ENCODE peak calls at places on chromosomes 6 and 20, in four cellular contexts. C, J, M and A are unnamed samples.

GRCh38 chr6:36781669-36782068 is 57.6 kb downstream of the CPNE5 start:
- DNase-seq in M (no peak), C (no peak), J (no peak), A (no peak)

GRCh38 chr6:149060985-149061760 is 256.3 kb upstream of the TAB2 start:
- DNase-seq in C (no peak), M (no peak), J (peak), A (no peak)

GRCh38 chr20:44114755-44115044 is 72.3 kb downstream of the JPH2 start:
- DNase-seq in M (no peak), C (no peak), J (no peak), A (no peak)

GRCh38 chr6:89035252-89036106 is 45.1 kb upstream of the PNRC1 start:
- DNase-seq in M (peak), J (peak), C (no peak), A (peak)

GRCh38 chr20:53981752-53982437 is 88.5 kb downstream of the BCAS1 start:
- DNase-seq in M (no peak), C (no peak), J (no peak), A (no peak)

GRCh38 chr6:54002118-54002517 is 109.1 kb upstream of the MLIP start:
- DNase-seq in C (no peak), J (no peak), M (no peak), A (no peak)

GRCh38 chr20:50690979-50691584 is at the start of gene RIPOR3:
- DNase-seq in J (no peak), C (no peak), M (peak), A (no peak)

GRCh38 chr6:166588691-166589333 is 2.3 kb upstream of the RAMACL start:
- DNase-seq in C (no peak), J (no peak), M (no peak), A (no peak)

GRCh38 chr6:43735642-43736199 is 34.3 kb upstream of the VEGFA start:
- DNase-seq in J (no peak), C (no peak), M (no peak), A (no peak)

GRCh38 chr6:166904101-166904746 is 52.1 kb downstream of the RNASET2 start:
- DNase-seq in M (no peak), C (no peak), J (no peak), A (no peak)

GRCh38 chr20:47663354-47664067 is 121.8 kb downstream of the SULF2 start:
- DNase-seq in C (peak), J (peak), M (peak), A (peak)

GRCh38 chr6:148869589-148869988 is 122.8 kb downstream of the UST start:
- DNase-seq in J (no peak), M (no peak), C (no peak), A (peak)

GRCh38 chr6:158758464-158758863 is 60.7 kb downstream of the EZR start:
- DNase-seq in J (no peak), C (no peak), M (no peak), A (no peak)

GRCh38 chr6:30411515-30412207 is 66.7 kb downstream of the RPP21 start:
- DNase-seq in C (peak), J (peak), M (peak), A (peak)

GRCh38 chr6:158837684-158838625 is 18.8 kb upstream of the EZR start:
- DNase-seq in C (no peak), J (no peak), M (no peak), A (no peak)

GRCh38 chr6:44672086-44672485 is 284.6 kb downstream of the CDC5L start:
- DNase-seq in M (no peak), C (no peak), J (no peak), A (no peak)

GRCh38 chr6:158799051-158799792 is 19.9 kb downstream of the EZR start:
- DNase-seq in C (no peak), M (no peak), J (peak), A (no peak)

DNA sequence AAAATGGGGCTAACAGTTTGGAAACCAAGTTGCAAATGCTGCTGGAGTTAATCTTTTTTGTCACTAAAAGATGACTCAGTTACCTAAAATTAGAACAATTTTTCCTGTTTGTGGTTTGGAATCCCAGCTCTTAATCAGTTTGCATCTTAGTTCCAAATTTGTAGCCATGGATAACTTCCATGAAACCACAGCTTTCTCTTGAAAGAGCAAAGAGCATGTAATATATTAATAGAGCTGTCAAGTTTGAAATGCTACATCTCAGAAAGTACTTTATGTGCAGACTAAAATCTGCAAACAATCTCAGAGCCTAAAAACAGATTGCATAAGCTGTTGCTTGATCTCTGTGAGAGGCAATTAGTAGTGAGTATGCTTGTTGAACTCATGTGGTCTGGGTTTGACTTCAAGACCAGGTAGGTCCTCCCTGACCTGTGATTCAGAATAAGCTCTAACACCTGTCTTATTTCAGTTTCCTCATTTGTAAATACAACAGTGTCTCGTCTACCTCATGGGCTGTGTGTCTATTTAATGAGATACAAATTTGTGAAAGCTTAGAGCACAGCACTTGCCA is 23.5 kb downstream of the DHX35 start:
- DNase-seq in J (peak), C (no peak), M (no peak), A (no peak)
- TF ChIP-seq TCF7L2 in J (no peak), C (no peak), M (no peak), A (no peak)

DNA sequence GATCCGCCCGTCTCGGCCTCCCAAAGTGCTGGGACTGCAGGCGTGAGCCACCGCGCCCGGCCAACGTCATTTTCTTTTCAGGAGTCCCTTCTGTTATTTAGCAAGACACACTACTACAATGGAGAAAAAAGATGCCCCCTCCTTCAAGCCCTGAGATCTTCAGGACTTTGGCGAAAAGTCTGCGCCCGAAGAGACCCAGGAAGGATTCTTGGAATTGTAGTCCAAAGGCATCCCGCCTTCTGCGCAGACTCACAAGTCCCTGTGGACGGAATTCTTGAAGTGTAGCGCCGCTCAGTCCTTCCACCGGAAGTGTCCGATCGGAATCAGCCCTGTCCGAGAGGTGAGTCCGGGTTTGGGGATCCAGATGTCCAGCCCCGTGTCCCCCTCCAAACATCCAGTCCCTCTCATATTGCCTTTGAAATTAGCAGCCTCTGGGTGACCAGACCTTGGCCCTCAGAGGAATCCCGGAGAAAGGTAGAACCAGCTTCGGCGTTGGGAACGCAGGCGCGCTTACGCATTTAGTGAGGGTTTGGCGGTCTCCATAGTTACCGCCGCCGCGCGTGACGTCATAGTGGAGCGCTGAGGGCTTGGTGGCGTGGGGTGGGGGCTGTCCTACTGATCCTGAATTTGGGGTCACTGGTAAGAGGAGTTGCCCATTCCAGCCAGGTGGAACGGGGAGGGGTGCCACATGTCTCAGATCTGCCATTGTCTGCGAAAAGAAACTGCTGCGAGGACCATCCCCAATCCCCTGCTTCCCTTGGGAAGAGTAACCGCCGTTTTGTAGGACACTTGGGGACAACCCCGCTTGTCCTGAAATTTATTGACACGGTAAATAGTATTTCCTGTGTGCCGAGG is 490 bp downstream of the ZNF165 start:
- DNase-seq in J (peak), M (peak), C (peak), A (peak)
- TF ChIP-seq REST in J (peak), M (peak), C (no peak), A (no peak)

DNA sequence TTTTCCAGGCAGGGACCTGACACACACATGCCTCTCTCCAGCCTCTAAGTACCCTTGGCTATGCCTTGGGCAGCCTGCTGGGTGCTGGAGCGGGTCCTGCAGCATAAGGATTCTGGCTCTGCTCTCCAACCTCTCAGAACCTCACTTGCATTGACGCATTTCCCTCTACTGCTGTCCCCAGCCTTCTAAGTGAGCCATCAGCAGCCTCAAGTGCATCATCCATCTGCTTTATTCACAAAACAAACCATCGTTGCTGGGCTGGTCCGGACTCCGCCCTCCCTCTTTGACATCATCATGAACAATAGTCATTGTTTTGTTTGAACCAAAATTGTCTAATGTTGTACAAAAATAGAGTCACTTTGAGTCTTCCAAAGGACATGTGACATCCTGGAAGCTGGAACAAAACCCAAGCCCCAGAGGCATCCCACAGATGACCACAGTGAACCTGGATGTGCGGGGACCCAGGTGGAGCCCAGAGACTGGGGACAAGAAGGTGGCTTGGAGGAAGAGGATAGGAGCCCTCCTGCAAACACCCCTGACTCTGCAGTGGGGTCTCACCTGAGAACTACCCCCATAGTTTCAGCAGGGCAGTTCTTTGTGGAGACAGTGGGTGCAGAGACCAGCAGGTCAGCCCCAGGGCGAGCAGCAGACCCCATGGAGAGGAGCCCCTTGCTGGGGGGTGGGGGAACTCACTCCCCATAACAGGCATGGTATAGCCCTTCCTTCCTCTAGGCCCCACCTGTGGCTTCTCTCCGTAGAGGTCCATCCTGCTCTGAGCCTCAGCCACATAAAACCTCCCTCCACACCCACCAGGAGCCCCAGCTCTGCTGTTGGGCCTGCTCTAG is 230.1 kb downstream of the SYNDIG1 start:
- DNase-seq in C (no peak), M (no peak), J (no peak), A (no peak)
- TF ChIP-seq TCF7L2 in C (no peak), M (no peak), J (no peak), A (no peak)

DNA sequence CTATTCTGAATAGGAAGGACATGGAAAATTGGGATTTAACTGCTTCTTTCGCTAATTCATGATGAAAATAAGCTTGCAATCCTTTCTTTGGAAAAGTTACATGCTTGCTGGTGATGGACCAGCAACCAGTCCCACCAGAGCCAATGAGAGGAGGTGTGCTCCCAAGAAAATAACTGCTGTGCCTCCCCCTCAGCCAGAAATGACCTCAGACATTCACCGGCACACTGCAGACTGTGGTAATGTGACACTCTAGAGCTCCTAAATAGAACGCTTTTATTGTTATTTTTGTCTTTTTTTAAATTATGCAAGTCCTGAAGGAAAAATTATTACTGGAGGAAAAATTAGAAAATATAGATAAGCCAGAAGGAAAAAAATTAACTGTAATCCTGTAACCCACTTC is 2.6 kb downstream of the PYGB start:
- DNase-seq in J (no peak), C (no peak), M (no peak), A (no peak)
- TF ChIP-seq REST in J (no peak), C (no peak), M (no peak), A (no peak)